ENCODE peak calls at places on chromosome 13, in eight cellular contexts. R is GM23338, J is SK-N-SH, B is sigmoid colon, G is GM12878, D is breast epithelium, K is K562, P is H1. I is an unnamed sample.
A peak's percentile ranks its signal among the peaks of the same experiment; 100 is the strongest.

GRCh38 chr13:50130686-50131051 is 115.4 kb downstream of the KCNRG start:
- DNase-seq in G (no peak), B (no peak), R (peak; percentile 44), D (no peak), J (peak; percentile 75), P (no peak), K (no peak), I (no peak)

GRCh38 chr13:30744686-30745085 is 9.3 kb downstream of the ALOX5AP start:
- DNase-seq in D (no peak), K (no peak), J (no peak), B (no peak), P (no peak), R (no peak), G (no peak), I (no peak)

GRCh38 chr13:98998831-98999634 is 21.2 kb upstream of the DOCK9 start:
- DNase-seq in K (no peak), D (no peak), J (no peak), R (no peak), P (no peak), G (peak; percentile 41), B (no peak), I (no peak)

GRCh38 chr13:99339736-99340392 is 32.7 kb upstream of the GPR183 start:
- DNase-seq in K (peak; percentile 46), J (no peak), G (no peak), R (no peak), D (no peak), P (no peak), B (no peak), I (peak; percentile 69)

GRCh38 chr13:36154567-36155231 is 23.5 kb upstream of the DCLK1 start:
- DNase-seq in G (no peak), B (no peak), K (no peak), D (no peak), R (peak; percentile 79), P (no peak), J (peak; percentile 62), I (no peak)

GRCh38 chr13:80048802-80049201 is 292.1 kb downstream of the SPRY2 start:
- DNase-seq in P (peak; percentile 9), J (no peak), D (no peak), R (peak; percentile 38), B (peak; percentile 92), G (peak; percentile 89), K (peak; percentile 7), I (peak; percentile 33)

GRCh38 chr13:22596157-22596863 is 584.5 kb upstream of the SGCG start:
- DNase-seq in J (no peak), G (no peak), K (no peak), D (no peak), P (no peak), R (no peak), B (no peak), I (no peak)

GRCh38 chr13:66513728-66514127 is 716.4 kb downstream of the PCDH9 start:
- DNase-seq in B (no peak), R (no peak), G (no peak), K (no peak), J (no peak), P (no peak), D (no peak), I (no peak)

GRCh38 chr13:79404985-79405384 is 1.1 kb downstream of the RBM26 start:
- DNase-seq in K (no peak), R (peak; percentile 27), D (no peak), G (no peak), P (no peak), J (no peak), B (no peak), I (no peak)

GRCh38 chr13:34208326-34208725 is 390.4 kb downstream of the RFC3 start:
- DNase-seq in D (no peak), G (no peak), B (no peak), P (no peak), K (no peak), J (no peak), R (no peak), I (no peak)

GRCh38 chr13:100382787-100383186 is 205.8 kb downstream of the GGACT start:
- DNase-seq in P (no peak), K (no peak), R (no peak), J (no peak), B (no peak), D (no peak), G (no peak), I (no peak)

GRCh38 chr13:48265217-48265815 is 32.3 kb downstream of the ITM2B start:
- DNase-seq in B (no peak), D (no peak), J (no peak), P (no peak), G (peak; percentile 27), R (no peak), K (no peak), I (no peak)

GRCh38 chr13:38564751-38565150 is 122.1 kb upstream of the FREM2 start:
- DNase-seq in P (no peak), G (no peak), B (no peak), J (no peak), R (no peak), K (no peak), D (no peak), I (no peak)

GRCh38 chr13:112893570-112894422 is 75.2 kb upstream of the MCF2L start:
- DNase-seq in D (no peak), R (peak; percentile 71), P (peak; percentile 36), B (no peak), J (peak; percentile 94), K (peak; percentile 89), G (no peak), I (peak; percentile 69)
- H3K4me3 ChIP-seq in D (peak overlapping the region; percentile 66), R (peak overlapping the region; percentile 70), P (peak overlapping the region; percentile 47), B (no peak overlapping the region), J (peak overlapping the region; percentile 52), K (no peak overlapping the region), G (no peak overlapping the region), I (peak overlapping the region; percentile 59)

DNA sequence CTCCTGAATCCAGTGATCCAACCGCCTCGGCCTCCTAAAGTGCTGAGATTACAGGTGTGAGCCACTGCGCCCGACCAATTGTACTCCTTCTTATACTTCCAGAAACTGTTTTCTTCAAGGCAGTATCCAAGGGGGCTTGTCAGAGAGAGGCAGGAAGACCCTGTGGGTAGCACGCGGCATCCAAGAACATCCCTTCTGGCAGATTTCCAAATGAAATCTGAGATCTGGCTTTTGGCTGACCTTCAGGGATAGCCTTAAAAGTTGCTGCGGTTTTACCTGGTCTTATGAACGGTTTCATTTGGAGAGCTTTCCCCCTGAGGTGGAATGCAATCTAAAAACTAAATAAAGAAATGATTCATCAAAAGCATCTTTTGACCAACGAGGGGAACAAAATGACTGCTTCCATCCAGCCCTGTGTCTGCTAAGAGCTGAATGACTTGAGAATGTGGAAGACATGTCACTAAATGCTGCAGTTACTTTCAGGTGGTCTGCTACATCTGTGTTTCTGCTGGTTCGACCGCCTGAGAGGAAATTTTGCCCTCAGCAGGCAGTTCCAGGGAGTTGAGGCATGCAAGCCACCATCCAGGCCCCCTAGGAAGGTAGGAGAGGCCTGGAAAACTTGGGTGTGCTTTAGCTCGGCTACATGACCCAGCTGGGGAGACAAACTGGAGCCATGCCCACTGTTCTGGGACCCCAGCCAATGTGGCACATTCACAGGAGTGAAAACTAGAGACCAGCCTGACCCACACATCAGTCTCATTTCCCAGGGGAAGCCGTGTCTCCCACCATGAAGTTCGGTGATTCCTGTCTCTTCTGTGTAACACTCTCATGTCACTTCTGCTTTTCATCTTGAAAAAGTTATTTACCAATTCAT is 175.1 kb upstream of the KL start:
- DNase-seq in R (no peak), J (no peak), B (no peak), K (no peak), P (no peak), D (no peak), G (peak; percentile 70), I (peak; percentile 30)
- TF ChIP-seq POLR2AphosphoS5 in R (no peak), J (no peak), B (no peak), K (no peak), P (no peak), D (no peak), G (no peak), I (no peak)

DNA sequence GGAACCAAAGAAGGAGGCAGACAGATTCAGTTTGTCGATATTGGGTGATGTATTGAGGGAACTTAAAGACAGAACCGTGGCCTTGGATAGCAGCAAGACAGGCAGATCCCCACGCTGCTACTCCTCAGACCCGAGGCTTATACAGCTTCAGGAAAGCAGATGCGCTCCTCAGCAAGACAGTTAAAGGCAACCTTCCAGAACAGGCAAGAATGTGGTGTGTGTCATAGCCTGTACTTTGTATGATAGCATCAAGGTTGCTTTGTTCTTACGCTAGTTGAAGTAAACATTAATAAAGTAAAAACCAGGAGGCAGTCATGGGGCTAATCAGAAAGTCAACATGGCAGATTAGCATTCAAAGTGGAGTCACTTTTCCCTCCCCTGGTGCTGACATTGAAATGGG is 473.2 kb downstream of the DCT start:
- DNase-seq in D (no peak), B (no peak), P (no peak), G (no peak), K (no peak), J (no peak), R (peak; percentile 6), I (no peak)
- H3K4me3 ChIP-seq in D (no peak overlapping the region), B (no peak overlapping the region), P (no peak overlapping the region), G (no peak overlapping the region), K (no peak overlapping the region), J (no peak overlapping the region), R (no peak overlapping the region), I (no peak overlapping the region)

DNA sequence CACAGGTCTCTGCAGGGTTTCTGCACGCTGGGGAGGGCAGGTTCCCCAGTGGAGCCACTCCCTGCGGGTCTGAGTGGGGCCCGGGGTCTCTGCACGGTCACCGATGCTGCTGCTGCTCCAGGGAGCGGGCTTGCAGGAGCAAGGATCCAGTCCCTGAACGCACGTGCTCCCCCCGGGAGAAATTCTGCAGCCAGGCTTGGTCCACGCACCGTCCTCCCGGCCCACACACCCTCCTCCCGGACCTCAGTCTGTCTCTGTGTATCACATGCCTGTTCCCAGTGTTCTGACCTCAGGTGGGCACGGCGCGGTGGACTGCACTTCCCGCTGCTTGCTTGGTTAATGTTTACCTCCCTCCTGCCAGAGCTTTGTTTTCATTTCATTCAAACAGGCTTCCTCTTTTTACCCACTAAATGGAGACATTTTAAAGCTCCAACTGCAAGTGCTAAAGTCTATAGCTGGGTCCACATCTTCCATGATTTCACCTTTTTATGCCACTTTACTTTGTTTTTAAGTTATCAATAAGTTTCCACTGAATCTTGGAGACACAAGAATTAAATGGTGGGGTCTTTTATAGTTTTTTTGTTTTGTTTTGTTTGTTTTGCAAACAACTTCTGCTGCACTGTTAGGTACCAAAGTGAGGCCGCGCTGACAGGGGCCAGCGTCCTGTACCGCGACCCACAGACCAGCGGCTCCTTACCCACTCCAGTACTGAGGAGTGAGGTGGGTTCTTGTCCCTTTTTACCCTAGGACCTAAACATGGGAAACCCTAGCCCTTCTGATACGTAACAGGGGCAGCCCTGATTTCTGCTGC is 76.0 kb upstream of the MCF2L start:
- DNase-seq in J (no peak), K (no peak), R (no peak), P (no peak), D (no peak), G (no peak), B (no peak), I (peak; percentile 61)
- TF ChIP-seq POLR2AphosphoS5 in J (no peak), K (no peak), R (no peak), P (no peak), D (no peak), G (no peak), B (no peak), I (peak; percentile 10)

GRCh38 chr13:110337287-110337686 is 30.2 kb downstream of the COL4A2 start:
- DNase-seq in G (no peak), B (peak; percentile 87), R (no peak), P (no peak), J (no peak), D (no peak), K (no peak), I (no peak)
- H3K4me3 ChIP-seq in G (no peak overlapping the region), B (no peak overlapping the region), R (no peak overlapping the region), P (no peak overlapping the region), J (no peak overlapping the region), D (no peak overlapping the region), K (no peak overlapping the region), I (no peak overlapping the region)

I was measured in stomach.